ENCODE peak calls at places on chromosomes 2 and 18, in nine cellular contexts. M is GM23248, G is NCI-H1105 treated with DMSO at 0.1 percent for 48 hours, N is GM12878, A is endothelial cell, V is A549, B is CD14-positive monocyte, Z is foreskin fibroblast, T is skeletal muscle cell. H is an unnamed sample.

GRCh38 chr2:128695646-128696240 is 377.1 kb upstream of the HS6ST1 start:
- DNase-seq in A (no peak), V (no peak), G (no peak), B (no peak), M (no peak), T (no peak), Z (peak; percentile 12), N (no peak), H (no peak)

GRCh38 chr2:21270658-21271057 is 146.9 kb downstream of the TDRD15 start:
- DNase-seq in B (no peak), G (no peak), V (no peak), Z (no peak), M (no peak), T (no peak), A (no peak), N (no peak), H (no peak)

GRCh38 chr2:59383473-59383872 is 1142.3 kb upstream of the FANCL start:
- DNase-seq in M (no peak), Z (no peak), V (no peak), B (no peak), N (no peak), G (peak; percentile 87), A (no peak), T (no peak), H (peak; percentile 96)

GRCh38 chr18:57437782-57438668 is 2.9 kb downstream of the ONECUT2 start:
- DNase-seq in M (peak; percentile 90), V (peak; percentile 49), A (peak; percentile 85), T (peak; percentile 5), G (peak; percentile 93), B (no peak), Z (peak; percentile 71), N (no peak), H (peak; percentile 92)

GRCh38 chr18:46677609-46678470 is 20.8 kb upstream of the LOXHD1 start:
- DNase-seq in N (no peak), Z (peak; percentile 10), B (no peak), M (peak; percentile 55), G (no peak), A (no peak), T (no peak), V (no peak), H (no peak)

GRCh38 chr18:42635378-42636048 is 480.0 kb downstream of the RIT2 start:
- DNase-seq in T (no peak), M (no peak), Z (no peak), V (no peak), B (no peak), G (no peak), N (no peak), A (peak; percentile 5), H (no peak)

GRCh38 chr2:174009488-174010223 is 44.5 kb upstream of the SP3 start:
- DNase-seq in V (no peak), T (no peak), M (peak; percentile 77), A (no peak), N (no peak), G (no peak), Z (peak; percentile 70), B (no peak), H (no peak)

GRCh38 chr2:207490441-207490840 is 39.3 kb upstream of the CREB1 start:
- DNase-seq in B (no peak), G (no peak), T (no peak), A (no peak), Z (peak; percentile 54), M (peak; percentile 48), V (no peak), N (no peak), H (no peak)

GRCh38 chr18:9872823-9873222 is 12.9 kb upstream of the TXNDC2 start:
- DNase-seq in G (no peak), V (no peak), A (no peak), T (no peak), M (no peak), Z (no peak), N (no peak), B (no peak), H (no peak)

GRCh38 chr2:16559263-16559662 is 106.4 kb downstream of the CYRIA start:
- DNase-seq in A (no peak), G (no peak), Z (no peak), V (no peak), B (no peak), T (no peak), N (no peak), M (no peak), H (no peak)

GRCh38 chr2:240416821-240417220 is 18.6 kb upstream of the GPC1 start:
- DNase-seq in B (no peak), T (no peak), M (no peak), A (no peak), Z (no peak), N (no peak), V (no peak), G (no peak), H (no peak)

GRCh38 chr2:50492452-50492851 is 539.5 kb downstream of the NRXN1 start:
- DNase-seq in M (peak; percentile 67), G (peak; percentile 71), N (peak; percentile 5), T (peak; percentile 10), Z (peak; percentile 56), A (peak; percentile 30), B (no peak), V (peak; percentile 48), H (peak; percentile 62)

GRCh38 chr2:212871597-212871996 is 279.8 kb downstream of the IKZF2 start:
- DNase-seq in Z (no peak), T (no peak), N (no peak), M (no peak), B (no peak), A (no peak), V (no peak), G (no peak), H (no peak)

GRCh38 chr2:217887841-217888665 is 114.7 kb downstream of the TNS1 start:
- DNase-seq in M (peak; percentile 38), N (no peak), B (no peak), Z (no peak), G (no peak), V (no peak), T (no peak), A (no peak), H (no peak)

GRCh38 chr2:45382744-45383143 is 228.3 kb downstream of the SRBD1 start:
- DNase-seq in V (no peak), M (peak; percentile 10), Z (peak; percentile 75), T (peak; percentile 55), G (peak; percentile 17), B (no peak), A (no peak), N (no peak), H (no peak)

GRCh38 chr2:189466656-189467055 is 25.4 kb downstream of the WDR75 start:
- DNase-seq in N (no peak), T (peak; percentile 1), Z (no peak), G (no peak), V (peak; percentile 9), B (no peak), A (peak; percentile 26), M (peak; percentile 57), H (no peak)

GRCh38 chr2:72940361-72940760 is 23.0 kb downstream of the EMX1 start:
- DNase-seq in V (no peak), Z (no peak), B (no peak), N (no peak), T (no peak), G (no peak), M (no peak), A (no peak), H (no peak)

GRCh38 chr2:164655750-164656149 is 34.5 kb upstream of the GRB14 start:
- DNase-seq in A (no peak), N (no peak), V (no peak), T (no peak), B (no peak), G (no peak), M (peak; percentile 51), Z (peak; percentile 57), H (no peak)

GRCh38 chr18:8081872-8082553 is 514.9 kb downstream of the PTPRM start:
- DNase-seq in V (no peak), A (no peak), M (no peak), N (no peak), T (no peak), Z (no peak), G (peak; percentile 30), B (no peak), H (peak; percentile 91)

GRCh38 chr18:59423251-59423650 is 64.2 kb upstream of the LMAN1 start:
- DNase-seq in Z (peak; percentile 60), G (no peak), M (no peak), V (no peak), A (no peak), N (no peak), T (peak; percentile 79), B (no peak), H (no peak)

GRCh38 chr2:8472545-8473361 is 209.1 kb upstream of the ID2 start:
- DNase-seq in Z (no peak), G (no peak), T (no peak), N (no peak), B (no peak), A (no peak), V (no peak), M (no peak), H (no peak)

GRCh38 chr18:8726963-8727730 is 21.8 kb downstream of the MTCL1 start:
- DNase-seq in M (no peak), V (no peak), N (no peak), B (no peak), G (no peak), A (no peak), Z (no peak), T (no peak), H (no peak)

GRCh38 chr2:151945602-151946001 is 117.4 kb upstream of the ARL5A start:
- DNase-seq in T (no peak), A (no peak), Z (no peak), B (no peak), G (no peak), N (no peak), M (no peak), V (no peak), H (no peak)

GRCh38 chr2:224252601-224253000 is 149.3 kb downstream of the FAM124B start:
- DNase-seq in N (no peak), T (peak; percentile 24), G (no peak), M (peak; percentile 88), A (no peak), Z (peak; percentile 87), V (no peak), B (no peak), H (no peak)

GRCh38 chr2:191155608-191156071 is 4.8 kb upstream of the STAT4 start:
- DNase-seq in V (peak; percentile 35), N (no peak), T (peak; percentile 30), M (peak; percentile 75), A (no peak), Z (peak; percentile 71), B (no peak), G (peak; percentile 58), H (peak; percentile 23)

GRCh38 chr2:140696449-140696848 is 1434.4 kb downstream of the LRP1B start:
- DNase-seq in B (no peak), M (no peak), T (no peak), A (no peak), N (no peak), G (no peak), V (no peak), Z (no peak), H (no peak)

GRCh38 chr2:11616851-11617415 is 53.1 kb downstream of the NTSR2 start:
- DNase-seq in V (no peak), T (no peak), G (no peak), A (no peak), Z (no peak), N (no peak), B (no peak), M (no peak), H (no peak)

GRCh38 chr18:62716679-62717058 is 1.3 kb downstream of the PHLPP1 start:
- DNase-seq in N (no peak), Z (peak; percentile 60), V (peak; percentile 18), A (peak; percentile 69), B (no peak), M (peak; percentile 56), T (no peak), G (peak; percentile 52), H (peak; percentile 57)

GRCh38 chr18:48973731-48974130 is 23.0 kb upstream of the SMAD7 start:
- DNase-seq in M (peak; percentile 63), G (no peak), N (no peak), V (no peak), T (no peak), A (no peak), Z (peak; percentile 63), B (no peak), H (no peak)

GRCh38 chr2:234863043-234863934 is 88.5 kb upstream of the SH3BP4 start:
- DNase-seq in B (no peak), Z (peak; percentile 32), A (no peak), G (peak; percentile 72), T (no peak), M (peak; percentile 81), V (peak; percentile 65), N (no peak), H (no peak)

GRCh38 chr2:2101924-2102323 is 229.2 kb downstream of the MYT1L start:
- DNase-seq in G (peak; percentile 36), N (no peak), A (no peak), M (peak; percentile 10), T (no peak), Z (no peak), V (peak; percentile 25), B (no peak), H (no peak)